ENCODE peak calls at places on chromosome 1, in seven cellular contexts. One of them, this sample, is unnamed.

GRCh38 chr1:176205322-176205914 is 1.7 kb downstream of the COP1 start:
- DNase-seq in T-cell: no peak
- DNase-seq in nephron progenitor cell: no peak
- DNase-seq in myocyte: no peak
- DNase-seq in activated CD4-positive, alpha-beta T cell treated with anti-CD3 and anti-CD28 coated beads for 36 hours: no peak
- DNase-seq in neural crest cell: no peak
- DNase-seq in A172: no peak
- DNase-seq in this sample: peak; percentile 18

GRCh38 chr1:97145321-97145956 is 423.9 kb downstream of the PTBP2 start:
- DNase-seq in nephron progenitor cell: no peak
- DNase-seq in neural crest cell: no peak
- DNase-seq in myocyte: peak; percentile 61
- DNase-seq in A172: peak; percentile 86
- DNase-seq in T-cell: no peak
- DNase-seq in activated CD4-positive, alpha-beta T cell treated with anti-CD3 and anti-CD28 coated beads for 36 hours: no peak
- DNase-seq in this sample: no peak

GRCh38 chr1:2412773-2413494 is 570 bp upstream of the PEX10 start:
- DNase-seq in neural crest cell: no peak
- DNase-seq in myocyte: no peak
- DNase-seq in nephron progenitor cell: peak; percentile 29
- DNase-seq in T-cell: no peak
- DNase-seq in activated CD4-positive, alpha-beta T cell treated with anti-CD3 and anti-CD28 coated beads for 36 hours: peak; percentile 46
- DNase-seq in A172: no peak
- DNase-seq in this sample: peak; percentile 55

GRCh38 chr1:6686294-6686693 is 15.3 kb downstream of the DNAJC11 start:
- DNase-seq in neural crest cell: no peak
- DNase-seq in T-cell: no peak
- DNase-seq in nephron progenitor cell: no peak
- DNase-seq in activated CD4-positive, alpha-beta T cell treated with anti-CD3 and anti-CD28 coated beads for 36 hours: no peak
- DNase-seq in myocyte: peak; percentile 26
- DNase-seq in A172: peak; percentile 4
- DNase-seq in this sample: no peak

GRCh38 chr1:55589656-55590297 is 374.6 kb upstream of the USP24 start:
- DNase-seq in nephron progenitor cell: no peak
- DNase-seq in A172: no peak
- DNase-seq in neural crest cell: no peak
- DNase-seq in T-cell: no peak
- DNase-seq in myocyte: peak; percentile 47
- DNase-seq in activated CD4-positive, alpha-beta T cell treated with anti-CD3 and anti-CD28 coated beads for 36 hours: no peak
- DNase-seq in this sample: no peak

GRCh38 chr1:32393832-32394140 is 455 bp downstream of the BSDC1 start:
- DNase-seq in neural crest cell: no peak
- DNase-seq in nephron progenitor cell: no peak
- DNase-seq in A172: peak; percentile 32
- DNase-seq in T-cell: no peak
- DNase-seq in activated CD4-positive, alpha-beta T cell treated with anti-CD3 and anti-CD28 coated beads for 36 hours: peak; percentile 64
- DNase-seq in myocyte: no peak
- DNase-seq in this sample: peak; percentile 47

GRCh38 chr1:228469413-228470162 is 17.6 kb upstream of the RNF187 start:
- DNase-seq in myocyte: no peak
- DNase-seq in nephron progenitor cell: no peak
- DNase-seq in T-cell: no peak
- DNase-seq in neural crest cell: no peak
- DNase-seq in A172: no peak
- DNase-seq in activated CD4-positive, alpha-beta T cell treated with anti-CD3 and anti-CD28 coated beads for 36 hours: no peak
- DNase-seq in this sample: no peak

GRCh38 chr1:224338150-224338838 is 8.3 kb upstream of the NVL start:
- DNase-seq in neural crest cell: no peak
- DNase-seq in nephron progenitor cell: no peak
- DNase-seq in A172: no peak
- DNase-seq in myocyte: no peak
- DNase-seq in activated CD4-positive, alpha-beta T cell treated with anti-CD3 and anti-CD28 coated beads for 36 hours: no peak
- DNase-seq in T-cell: no peak
- DNase-seq in this sample: no peak

GRCh38 chr1:53139911-53140310 is 2.5 kb downstream of the SLC1A7 start:
- DNase-seq in T-cell: no peak
- DNase-seq in nephron progenitor cell: no peak
- DNase-seq in neural crest cell: no peak
- DNase-seq in myocyte: no peak
- DNase-seq in A172: no peak
- DNase-seq in activated CD4-positive, alpha-beta T cell treated with anti-CD3 and anti-CD28 coated beads for 36 hours: no peak
- DNase-seq in this sample: no peak

GRCh38 chr1:25573591-25573930 is 30.2 kb downstream of the LDLRAP1 start:
- DNase-seq in nephron progenitor cell: no peak
- DNase-seq in neural crest cell: no peak
- DNase-seq in activated CD4-positive, alpha-beta T cell treated with anti-CD3 and anti-CD28 coated beads for 36 hours: no peak
- DNase-seq in myocyte: no peak
- DNase-seq in A172: no peak
- DNase-seq in T-cell: no peak
- DNase-seq in this sample: no peak

GRCh38 chr1:65182658-65183268 is 34.8 kb downstream of the AK4 start:
- DNase-seq in T-cell: no peak
- DNase-seq in neural crest cell: no peak
- DNase-seq in nephron progenitor cell: no peak
- DNase-seq in A172: no peak
- DNase-seq in activated CD4-positive, alpha-beta T cell treated with anti-CD3 and anti-CD28 coated beads for 36 hours: no peak
- DNase-seq in myocyte: no peak
- DNase-seq in this sample: no peak